ENCODE peak calls at places on chromosomes 13 and 19, in five cellular contexts. One of them, this sample, is unnamed.

GRCh38 chr13:113413898-113414282 is 39.4 kb downstream of the ADPRHL1 start:
- DNase-seq in activated CD4-positive, alpha-beta T cell treated with anti-CD3 and anti-CD28 coated beads, Interleukin-2, amount 50 U/mL, for 4 hours: no peak
- DNase-seq in iris pigment epithelial cell: no peak
- DNase-seq in HFFc6: no peak
- DNase-seq in Calu3: no peak
- DNase-seq in this sample: no peak

GRCh38 chr19:49340865-49341718 is 5.9 kb downstream of the CD37 start:
- DNase-seq in iris pigment epithelial cell: no peak
- DNase-seq in activated CD4-positive, alpha-beta T cell treated with anti-CD3 and anti-CD28 coated beads, Interleukin-2, amount 50 U/mL, for 4 hours: no peak
- DNase-seq in HFFc6: no peak
- DNase-seq in Calu3: no peak
- DNase-seq in this sample: no peak

GRCh38 chr13:85366759-85367417 is 432.3 kb downstream of the SLITRK6 start:
- DNase-seq in iris pigment epithelial cell: peak; percentile 51
- DNase-seq in activated CD4-positive, alpha-beta T cell treated with anti-CD3 and anti-CD28 coated beads, Interleukin-2, amount 50 U/mL, for 4 hours: no peak
- DNase-seq in Calu3: no peak
- DNase-seq in HFFc6: no peak
- DNase-seq in this sample: no peak

GRCh38 chr19:28497137-28497536 is 715.8 kb downstream of the UQCRFS1 start:
- DNase-seq in Calu3: no peak
- DNase-seq in activated CD4-positive, alpha-beta T cell treated with anti-CD3 and anti-CD28 coated beads, Interleukin-2, amount 50 U/mL, for 4 hours: no peak
- DNase-seq in iris pigment epithelial cell: no peak
- DNase-seq in HFFc6: no peak
- DNase-seq in this sample: no peak

GRCh38 chr13:90276208-90276607 is 1071.3 kb upstream of the MIR17HG start:
- DNase-seq in iris pigment epithelial cell: no peak
- DNase-seq in HFFc6: no peak
- DNase-seq in activated CD4-positive, alpha-beta T cell treated with anti-CD3 and anti-CD28 coated beads, Interleukin-2, amount 50 U/mL, for 4 hours: no peak
- DNase-seq in Calu3: no peak
- DNase-seq in this sample: no peak

GRCh38 chr19:7970716-7971448 is 27.4 kb upstream of the TIMM44 start:
- DNase-seq in activated CD4-positive, alpha-beta T cell treated with anti-CD3 and anti-CD28 coated beads, Interleukin-2, amount 50 U/mL, for 4 hours: no peak
- DNase-seq in iris pigment epithelial cell: peak; percentile 25
- DNase-seq in Calu3: peak; percentile 46
- DNase-seq in HFFc6: no peak
- DNase-seq in this sample: no peak

GRCh38 chr19:39351537-39352037 is 9.4 kb downstream of the SAMD4B start:
- DNase-seq in iris pigment epithelial cell: peak; percentile 14
- DNase-seq in HFFc6: peak; percentile 21
- DNase-seq in Calu3: no peak
- DNase-seq in activated CD4-positive, alpha-beta T cell treated with anti-CD3 and anti-CD28 coated beads, Interleukin-2, amount 50 U/mL, for 4 hours: no peak
- DNase-seq in this sample: no peak

GRCh38 chr13:110520431-110521295 is 40.9 kb downstream of the RAB20 start:
- DNase-seq in Calu3: no peak
- DNase-seq in HFFc6: no peak
- DNase-seq in iris pigment epithelial cell: peak; percentile 84
- DNase-seq in activated CD4-positive, alpha-beta T cell treated with anti-CD3 and anti-CD28 coated beads, Interleukin-2, amount 50 U/mL, for 4 hours: no peak
- DNase-seq in this sample: peak; percentile 62

GRCh38 chr19:6674868-6675305 is 4.9 kb upstream of the TNFSF14 start:
- DNase-seq in HFFc6: peak; percentile 47
- DNase-seq in Calu3: no peak
- DNase-seq in iris pigment epithelial cell: peak; percentile 76
- DNase-seq in activated CD4-positive, alpha-beta T cell treated with anti-CD3 and anti-CD28 coated beads, Interleukin-2, amount 50 U/mL, for 4 hours: peak; percentile 91
- DNase-seq in this sample: peak; percentile 86

GRCh38 chr13:107518292-107518691 is 697.0 kb downstream of the LIG4 start:
- DNase-seq in Calu3: no peak
- DNase-seq in activated CD4-positive, alpha-beta T cell treated with anti-CD3 and anti-CD28 coated beads, Interleukin-2, amount 50 U/mL, for 4 hours: no peak
- DNase-seq in HFFc6: no peak
- DNase-seq in iris pigment epithelial cell: peak; percentile 38
- DNase-seq in this sample: no peak

GRCh38 chr13:114024603-114025431 is 50.9 kb upstream of the C13orf46 start:
- DNase-seq in iris pigment epithelial cell: no peak
- DNase-seq in HFFc6: no peak
- DNase-seq in Calu3: no peak
- DNase-seq in activated CD4-positive, alpha-beta T cell treated with anti-CD3 and anti-CD28 coated beads, Interleukin-2, amount 50 U/mL, for 4 hours: no peak
- DNase-seq in this sample: no peak

GRCh38 chr19:4830332-4830731 is 1.2 kb downstream of the TICAM1 start:
- DNase-seq in Calu3: no peak
- DNase-seq in iris pigment epithelial cell: no peak
- DNase-seq in activated CD4-positive, alpha-beta T cell treated with anti-CD3 and anti-CD28 coated beads, Interleukin-2, amount 50 U/mL, for 4 hours: no peak
- DNase-seq in HFFc6: no peak
- DNase-seq in this sample: no peak

GRCh38 chr19:36152061-36152885 is at the start of gene COX7A1:
- DNase-seq in iris pigment epithelial cell: peak; percentile 71
- DNase-seq in Calu3: no peak
- DNase-seq in activated CD4-positive, alpha-beta T cell treated with anti-CD3 and anti-CD28 coated beads, Interleukin-2, amount 50 U/mL, for 4 hours: no peak
- DNase-seq in HFFc6: peak; percentile 45
- DNase-seq in this sample: no peak

GRCh38 chr19:3536429-3537100 is 2.4 kb upstream of the TEKTIP1 start:
- DNase-seq in iris pigment epithelial cell: no peak
- DNase-seq in HFFc6: no peak
- DNase-seq in Calu3: no peak
- DNase-seq in activated CD4-positive, alpha-beta T cell treated with anti-CD3 and anti-CD28 coated beads, Interleukin-2, amount 50 U/mL, for 4 hours: no peak
- DNase-seq in this sample: no peak

GRCh38 chr13:33862006-33862405 is 44.1 kb downstream of the RFC3 start:
- DNase-seq in iris pigment epithelial cell: no peak
- DNase-seq in HFFc6: no peak
- DNase-seq in Calu3: no peak
- DNase-seq in activated CD4-positive, alpha-beta T cell treated with anti-CD3 and anti-CD28 coated beads, Interleukin-2, amount 50 U/mL, for 4 hours: no peak
- DNase-seq in this sample: no peak

GRCh38 chr19:3108775-3109174 is 14.6 kb downstream of the GNA11 start:
- DNase-seq in HFFc6: peak; percentile 15
- DNase-seq in iris pigment epithelial cell: peak; percentile 58
- DNase-seq in Calu3: peak; percentile 57
- DNase-seq in activated CD4-positive, alpha-beta T cell treated with anti-CD3 and anti-CD28 coated beads, Interleukin-2, amount 50 U/mL, for 4 hours: peak; percentile 67
- DNase-seq in this sample: no peak

GRCh38 chr19:52923782-52924593 is 760 bp upstream of the ZNF888 start:
- DNase-seq in iris pigment epithelial cell: peak; percentile 45
- DNase-seq in activated CD4-positive, alpha-beta T cell treated with anti-CD3 and anti-CD28 coated beads, Interleukin-2, amount 50 U/mL, for 4 hours: no peak
- DNase-seq in HFFc6: no peak
- DNase-seq in Calu3: peak; percentile 79
- DNase-seq in this sample: peak; percentile 61

GRCh38 chr19:18284710-18285430 is 3.4 kb upstream of the JUND start:
- DNase-seq in Calu3: no peak
- DNase-seq in iris pigment epithelial cell: no peak
- DNase-seq in activated CD4-positive, alpha-beta T cell treated with anti-CD3 and anti-CD28 coated beads, Interleukin-2, amount 50 U/mL, for 4 hours: no peak
- DNase-seq in HFFc6: no peak
- DNase-seq in this sample: no peak

GRCh38 chr19:39413269-39413902 is 917 bp downstream of the PLEKHG2 start:
- DNase-seq in iris pigment epithelial cell: peak; percentile 40
- DNase-seq in activated CD4-positive, alpha-beta T cell treated with anti-CD3 and anti-CD28 coated beads, Interleukin-2, amount 50 U/mL, for 4 hours: no peak
- DNase-seq in HFFc6: no peak
- DNase-seq in Calu3: peak; percentile 58
- DNase-seq in this sample: no peak

GRCh38 chr13:52359534-52359933 is 46.4 kb downstream of the THSD1 start:
- DNase-seq in iris pigment epithelial cell: no peak
- DNase-seq in Calu3: no peak
- DNase-seq in activated CD4-positive, alpha-beta T cell treated with anti-CD3 and anti-CD28 coated beads, Interleukin-2, amount 50 U/mL, for 4 hours: no peak
- DNase-seq in HFFc6: no peak
- DNase-seq in this sample: no peak

GRCh38 chr13:106095919-106096318 is 439.5 kb downstream of the EFNB2 start:
- DNase-seq in activated CD4-positive, alpha-beta T cell treated with anti-CD3 and anti-CD28 coated beads, Interleukin-2, amount 50 U/mL, for 4 hours: no peak
- DNase-seq in iris pigment epithelial cell: no peak
- DNase-seq in Calu3: no peak
- DNase-seq in HFFc6: no peak
- DNase-seq in this sample: no peak

GRCh38 chr13:111242585-111242984 is 77.9 kb upstream of the TEX29 start:
- DNase-seq in iris pigment epithelial cell: no peak
- DNase-seq in Calu3: no peak
- DNase-seq in HFFc6: no peak
- DNase-seq in activated CD4-positive, alpha-beta T cell treated with anti-CD3 and anti-CD28 coated beads, Interleukin-2, amount 50 U/mL, for 4 hours: no peak
- DNase-seq in this sample: no peak

GRCh38 chr13:44971656-44972595 is 17.3 kb downstream of the NUFIP1 start:
- DNase-seq in activated CD4-positive, alpha-beta T cell treated with anti-CD3 and anti-CD28 coated beads, Interleukin-2, amount 50 U/mL, for 4 hours: no peak
- DNase-seq in Calu3: no peak
- DNase-seq in HFFc6: no peak
- DNase-seq in iris pigment epithelial cell: peak; percentile 45
- DNase-seq in this sample: no peak

GRCh38 chr13:110916671-110917142 is 1.8 kb upstream of the ANKRD10 start:
- DNase-seq in activated CD4-positive, alpha-beta T cell treated with anti-CD3 and anti-CD28 coated beads, Interleukin-2, amount 50 U/mL, for 4 hours: no peak
- DNase-seq in HFFc6: peak; percentile 82
- DNase-seq in iris pigment epithelial cell: peak; percentile 92
- DNase-seq in Calu3: no peak
- DNase-seq in this sample: no peak

GRCh38 chr13:55652657-55653056 is 1488.1 kb upstream of the PRR20A start:
- DNase-seq in iris pigment epithelial cell: no peak
- DNase-seq in Calu3: no peak
- DNase-seq in activated CD4-positive, alpha-beta T cell treated with anti-CD3 and anti-CD28 coated beads, Interleukin-2, amount 50 U/mL, for 4 hours: no peak
- DNase-seq in HFFc6: no peak
- DNase-seq in this sample: no peak

GRCh38 chr19:57572415-57572947 is 6.2 kb downstream of the ZNF416 start:
- DNase-seq in HFFc6: no peak
- DNase-seq in activated CD4-positive, alpha-beta T cell treated with anti-CD3 and anti-CD28 coated beads, Interleukin-2, amount 50 U/mL, for 4 hours: no peak
- DNase-seq in iris pigment epithelial cell: no peak
- DNase-seq in Calu3: no peak
- DNase-seq in this sample: no peak

GRCh38 chr19:5358173-5358800 is 17.7 kb upstream of the PTPRS start:
- DNase-seq in HFFc6: no peak
- DNase-seq in iris pigment epithelial cell: peak; percentile 41
- DNase-seq in Calu3: no peak
- DNase-seq in activated CD4-positive, alpha-beta T cell treated with anti-CD3 and anti-CD28 coated beads, Interleukin-2, amount 50 U/mL, for 4 hours: no peak
- DNase-seq in this sample: no peak

GRCh38 chr19:42052241-42052863 is 17.7 kb downstream of the GRIK5 start:
- DNase-seq in activated CD4-positive, alpha-beta T cell treated with anti-CD3 and anti-CD28 coated beads, Interleukin-2, amount 50 U/mL, for 4 hours: no peak
- DNase-seq in iris pigment epithelial cell: no peak
- DNase-seq in HFFc6: no peak
- DNase-seq in Calu3: no peak
- DNase-seq in this sample: no peak

GRCh38 chr19:4538601-4538954 is 1.3 kb downstream of the LRG1 start:
- DNase-seq in HFFc6: no peak
- DNase-seq in Calu3: no peak
- DNase-seq in activated CD4-positive, alpha-beta T cell treated with anti-CD3 and anti-CD28 coated beads, Interleukin-2, amount 50 U/mL, for 4 hours: no peak
- DNase-seq in iris pigment epithelial cell: no peak
- DNase-seq in this sample: no peak

GRCh38 chr13:50123515-50123861 is 108.2 kb downstream of the KCNRG start:
- DNase-seq in activated CD4-positive, alpha-beta T cell treated with anti-CD3 and anti-CD28 coated beads, Interleukin-2, amount 50 U/mL, for 4 hours: no peak
- DNase-seq in iris pigment epithelial cell: no peak
- DNase-seq in HFFc6: no peak
- DNase-seq in Calu3: no peak
- DNase-seq in this sample: no peak

GRCh38 chr13:102392810-102393209 is 9.0 kb downstream of the FGF14 start:
- DNase-seq in iris pigment epithelial cell: no peak
- DNase-seq in HFFc6: no peak
- DNase-seq in Calu3: no peak
- DNase-seq in activated CD4-positive, alpha-beta T cell treated with anti-CD3 and anti-CD28 coated beads, Interleukin-2, amount 50 U/mL, for 4 hours: peak; percentile 1
- DNase-seq in this sample: no peak

GRCh38 chr19:40831502-40832430 is 18.5 kb downstream of the CYP2A6 start:
- DNase-seq in activated CD4-positive, alpha-beta T cell treated with anti-CD3 and anti-CD28 coated beads, Interleukin-2, amount 50 U/mL, for 4 hours: no peak
- DNase-seq in Calu3: peak; percentile 77
- DNase-seq in iris pigment epithelial cell: peak; percentile 95
- DNase-seq in HFFc6: peak; percentile 98
- DNase-seq in this sample: no peak

GRCh38 chr19:35812220-35813042 is at the start of gene PRODH2:
- DNase-seq in Calu3: no peak
- DNase-seq in HFFc6: no peak
- DNase-seq in activated CD4-positive, alpha-beta T cell treated with anti-CD3 and anti-CD28 coated beads, Interleukin-2, amount 50 U/mL, for 4 hours: no peak
- DNase-seq in iris pigment epithelial cell: no peak
- DNase-seq in this sample: no peak

GRCh38 chr13:95128045-95128643 is 173.1 kb downstream of the ABCC4 start:
- DNase-seq in iris pigment epithelial cell: no peak
- DNase-seq in Calu3: no peak
- DNase-seq in HFFc6: no peak
- DNase-seq in activated CD4-positive, alpha-beta T cell treated with anti-CD3 and anti-CD28 coated beads, Interleukin-2, amount 50 U/mL, for 4 hours: no peak
- DNase-seq in this sample: no peak

This sample was measured in HL-60.